ENCODE peak calls at places on chromosomes 5 and 9, in ten cellular contexts. One of them, this sample, is unnamed.
A peak's percentile ranks its signal among the peaks of the same experiment; 100 is the strongest.

GRCh38 chr9:19934301-19934868 is 145.5 kb upstream of the SLC24A2 start:
- DNase-seq in WERI-Rb-1: no peak
- DNase-seq in IMR-90: peak; percentile 1
- DNase-seq in H1: peak; percentile 38
- DNase-seq in heart left ventricle: peak; percentile 35
- DNase-seq in stomach: peak; percentile 32
- DNase-seq in heart right ventricle: peak; percentile 26
- DNase-seq in neuronal stem cell: no peak
- DNase-seq in thoracic aorta: no peak
- DNase-seq in thyroid gland: peak; percentile 46
- DNase-seq in this sample: peak; percentile 60

GRCh38 chr9:133075925-133076324 is 14.1 kb downstream of the CEL start:
- DNase-seq in H1: no peak
- DNase-seq in heart right ventricle: no peak
- DNase-seq in IMR-90: peak; percentile 87
- DNase-seq in stomach: no peak
- DNase-seq in neuronal stem cell: no peak
- DNase-seq in heart left ventricle: no peak
- DNase-seq in thoracic aorta: no peak
- DNase-seq in thyroid gland: no peak
- DNase-seq in WERI-Rb-1: no peak
- DNase-seq in this sample: no peak

GRCh38 chr9:92608221-92609141 is 61.5 kb downstream of the IPPK start:
- DNase-seq in thoracic aorta: no peak
- DNase-seq in WERI-Rb-1: peak; percentile 44
- DNase-seq in stomach: no peak
- DNase-seq in IMR-90: no peak
- DNase-seq in heart right ventricle: peak; percentile 70
- DNase-seq in heart left ventricle: peak; percentile 68
- DNase-seq in thyroid gland: no peak
- DNase-seq in H1: no peak
- DNase-seq in neuronal stem cell: no peak
- DNase-seq in this sample: no peak

GRCh38 chr5:112535339-112535738 is 116.3 kb upstream of the EPB41L4A start:
- DNase-seq in neuronal stem cell: no peak
- DNase-seq in IMR-90: no peak
- DNase-seq in stomach: no peak
- DNase-seq in WERI-Rb-1: no peak
- DNase-seq in H1: no peak
- DNase-seq in thyroid gland: no peak
- DNase-seq in heart left ventricle: no peak
- DNase-seq in thoracic aorta: no peak
- DNase-seq in heart right ventricle: no peak
- DNase-seq in this sample: no peak

GRCh38 chr5:140630296-140630695 is 2.7 kb downstream of the CD14 start:
- DNase-seq in IMR-90: no peak
- DNase-seq in stomach: no peak
- DNase-seq in neuronal stem cell: no peak
- DNase-seq in H1: no peak
- DNase-seq in thoracic aorta: no peak
- DNase-seq in thyroid gland: no peak
- DNase-seq in heart right ventricle: no peak
- DNase-seq in heart left ventricle: no peak
- DNase-seq in WERI-Rb-1: no peak
- DNase-seq in this sample: no peak

GRCh38 chr5:1429066-1429465 is 16.2 kb downstream of the SLC6A3 start:
- DNase-seq in stomach: peak; percentile 24
- DNase-seq in H1: no peak
- DNase-seq in WERI-Rb-1: peak; percentile 2
- DNase-seq in heart right ventricle: no peak
- DNase-seq in thoracic aorta: no peak
- DNase-seq in heart left ventricle: no peak
- DNase-seq in thyroid gland: no peak
- DNase-seq in IMR-90: no peak
- DNase-seq in neuronal stem cell: no peak
- DNase-seq in this sample: peak; percentile 10

GRCh38 chr9:93818795-93819472 is 136.2 kb downstream of the BARX1 start:
- DNase-seq in thoracic aorta: no peak
- DNase-seq in heart left ventricle: no peak
- DNase-seq in thyroid gland: no peak
- DNase-seq in IMR-90: no peak
- DNase-seq in stomach: no peak
- DNase-seq in WERI-Rb-1: peak; percentile 8
- DNase-seq in H1: no peak
- DNase-seq in heart right ventricle: no peak
- DNase-seq in neuronal stem cell: no peak
- DNase-seq in this sample: no peak

GRCh38 chr5:67205981-67206380 is 9.4 kb upstream of the CD180 start:
- DNase-seq in WERI-Rb-1: no peak
- DNase-seq in heart right ventricle: no peak
- DNase-seq in IMR-90: no peak
- DNase-seq in H1: no peak
- DNase-seq in heart left ventricle: no peak
- DNase-seq in thoracic aorta: no peak
- DNase-seq in thyroid gland: no peak
- DNase-seq in neuronal stem cell: no peak
- DNase-seq in stomach: no peak
- DNase-seq in this sample: no peak

GRCh38 chr9:130707225-130707976 is 13.8 kb downstream of the EXOSC2 start:
- DNase-seq in heart left ventricle: no peak
- DNase-seq in heart right ventricle: no peak
- DNase-seq in WERI-Rb-1: peak; percentile 81
- DNase-seq in H1: no peak
- DNase-seq in thoracic aorta: no peak
- DNase-seq in neuronal stem cell: peak; percentile 75
- DNase-seq in thyroid gland: peak; percentile 70
- DNase-seq in IMR-90: peak; percentile 68
- DNase-seq in stomach: peak; percentile 80
- DNase-seq in this sample: peak; percentile 90

GRCh38 chr5:89668821-89669220 is 740.7 kb downstream of the CETN3 start:
- DNase-seq in thyroid gland: no peak
- DNase-seq in thoracic aorta: no peak
- DNase-seq in stomach: no peak
- DNase-seq in H1: no peak
- DNase-seq in IMR-90: no peak
- DNase-seq in heart right ventricle: no peak
- DNase-seq in heart left ventricle: no peak
- DNase-seq in WERI-Rb-1: no peak
- DNase-seq in neuronal stem cell: no peak
- DNase-seq in this sample: no peak

GRCh38 chr5:139284295-139284694 is 9.2 kb upstream of the MATR3 start:
- DNase-seq in heart right ventricle: no peak
- DNase-seq in thyroid gland: no peak
- DNase-seq in IMR-90: no peak
- DNase-seq in WERI-Rb-1: no peak
- DNase-seq in H1: no peak
- DNase-seq in heart left ventricle: no peak
- DNase-seq in thoracic aorta: no peak
- DNase-seq in stomach: no peak
- DNase-seq in neuronal stem cell: no peak
- DNase-seq in this sample: no peak
- H3K36me3 ChIP-seq in heart right ventricle: peaks cover 53% of the 10 kb centered on the region
- H3K36me3 ChIP-seq in thyroid gland: no peaks in the 10 kb centered on the region
- H3K36me3 ChIP-seq in IMR-90: peaks cover 21% of the 10 kb centered on the region
- H3K36me3 ChIP-seq in WERI-Rb-1: peaks cover 2% of the 10 kb centered on the region
- H3K36me3 ChIP-seq in H1: peaks cover 32% of the 10 kb centered on the region
- H3K36me3 ChIP-seq in heart left ventricle: peaks cover 6% of the 10 kb centered on the region
- H3K36me3 ChIP-seq in thoracic aorta: peaks cover 3% of the 10 kb centered on the region
- H3K36me3 ChIP-seq in stomach: peaks cover 51% of the 10 kb centered on the region
- H3K36me3 ChIP-seq in neuronal stem cell: peaks cover 68% of the 10 kb centered on the region
- H3K36me3 ChIP-seq in this sample: no peaks in the 10 kb centered on the region

GRCh38 chr9:81584099-81584498 is 105.2 kb downstream of the TLE1 start:
- DNase-seq in heart right ventricle: no peak
- DNase-seq in IMR-90: no peak
- DNase-seq in H1: no peak
- DNase-seq in thoracic aorta: no peak
- DNase-seq in neuronal stem cell: no peak
- DNase-seq in thyroid gland: no peak
- DNase-seq in stomach: no peak
- DNase-seq in WERI-Rb-1: no peak
- DNase-seq in heart left ventricle: no peak
- DNase-seq in this sample: no peak

GRCh38 chr9:81589392-81589791 is 100.0 kb downstream of the TLE1 start:
- DNase-seq in stomach: no peak
- DNase-seq in heart left ventricle: no peak
- DNase-seq in thyroid gland: no peak
- DNase-seq in WERI-Rb-1: no peak
- DNase-seq in H1: no peak
- DNase-seq in IMR-90: no peak
- DNase-seq in thoracic aorta: no peak
- DNase-seq in neuronal stem cell: no peak
- DNase-seq in heart right ventricle: no peak
- DNase-seq in this sample: no peak

GRCh38 chr9:81588148-81588874 is 101.0 kb downstream of the TLE1 start:
- DNase-seq in thoracic aorta: peak; percentile 46
- DNase-seq in H1: no peak
- DNase-seq in stomach: peak; percentile 86
- DNase-seq in neuronal stem cell: no peak
- DNase-seq in WERI-Rb-1: no peak
- DNase-seq in heart left ventricle: no peak
- DNase-seq in thyroid gland: peak; percentile 96
- DNase-seq in heart right ventricle: no peak
- DNase-seq in IMR-90: peak; percentile 74
- DNase-seq in this sample: peak; percentile 64

GRCh38 chr9:81585191-81585763 is 104.1 kb downstream of the TLE1 start:
- DNase-seq in thoracic aorta: no peak
- DNase-seq in stomach: no peak
- DNase-seq in WERI-Rb-1: no peak
- DNase-seq in neuronal stem cell: no peak
- DNase-seq in thyroid gland: no peak
- DNase-seq in H1: no peak
- DNase-seq in heart left ventricle: no peak
- DNase-seq in IMR-90: no peak
- DNase-seq in heart right ventricle: no peak
- DNase-seq in this sample: no peak

GRCh38 chr9:81586786-81587185 is 102.6 kb downstream of the TLE1 start:
- DNase-seq in IMR-90: no peak
- DNase-seq in WERI-Rb-1: no peak
- DNase-seq in H1: no peak
- DNase-seq in heart right ventricle: no peak
- DNase-seq in neuronal stem cell: no peak
- DNase-seq in thyroid gland: no peak
- DNase-seq in thoracic aorta: no peak
- DNase-seq in heart left ventricle: no peak
- DNase-seq in stomach: no peak
- DNase-seq in this sample: no peak
- H3K36me3 ChIP-seq in IMR-90: peaks cover 54% of the 10 kb centered on the region
- H3K36me3 ChIP-seq in WERI-Rb-1: peaks cover 85% of the 10 kb centered on the region
- H3K36me3 ChIP-seq in H1: peaks cover 23% of the 10 kb centered on the region
- H3K36me3 ChIP-seq in heart right ventricle: peaks cover 79% of the 10 kb centered on the region
- H3K36me3 ChIP-seq in neuronal stem cell: peaks cover 84% of the 10 kb centered on the region
- H3K36me3 ChIP-seq in thyroid gland: peaks cover 14% of the 10 kb centered on the region
- H3K36me3 ChIP-seq in thoracic aorta: no peaks in the 10 kb centered on the region
- H3K36me3 ChIP-seq in heart left ventricle: no peaks in the 10 kb centered on the region
- H3K36me3 ChIP-seq in stomach: peaks cover 79% of the 10 kb centered on the region
- H3K36me3 ChIP-seq in this sample: peaks cover 16% of the 10 kb centered on the region

DNA sequence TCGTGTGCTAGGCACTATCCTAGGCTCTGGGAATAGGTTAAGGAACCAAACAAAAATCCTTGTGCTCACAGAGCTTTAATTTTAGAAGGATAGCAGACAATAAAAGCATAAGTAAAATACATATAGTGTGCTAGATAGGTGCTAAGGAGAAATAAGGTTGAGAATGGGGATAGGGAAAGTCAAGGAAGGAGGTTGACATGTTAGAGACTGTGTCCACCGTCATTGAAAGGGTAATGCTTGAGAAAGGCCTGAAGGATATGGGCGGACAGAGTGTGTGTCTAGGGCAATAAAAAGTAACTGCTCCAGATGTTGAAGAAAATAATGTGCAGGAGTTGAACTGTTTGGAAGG is 482 bp upstream of the TDRD7 start:
- DNase-seq in WERI-Rb-1: no peak
- DNase-seq in thyroid gland: no peak
- DNase-seq in heart left ventricle: no peak
- DNase-seq in thoracic aorta: no peak
- DNase-seq in IMR-90: no peak
- DNase-seq in neuronal stem cell: no peak
- DNase-seq in H1: no peak
- DNase-seq in heart right ventricle: no peak
- DNase-seq in stomach: no peak
- DNase-seq in this sample: no peak
- H3K36me3 ChIP-seq in WERI-Rb-1: no peaks in the 10 kb centered on the region
- H3K36me3 ChIP-seq in thyroid gland: no peaks in the 10 kb centered on the region
- H3K36me3 ChIP-seq in heart left ventricle: no peaks in the 10 kb centered on the region
- H3K36me3 ChIP-seq in thoracic aorta: no peaks in the 10 kb centered on the region
- H3K36me3 ChIP-seq in IMR-90: no peaks in the 10 kb centered on the region
- H3K36me3 ChIP-seq in neuronal stem cell: no peaks in the 10 kb centered on the region
- H3K36me3 ChIP-seq in H1: no peaks in the 10 kb centered on the region
- H3K36me3 ChIP-seq in heart right ventricle: no peaks in the 10 kb centered on the region
- H3K36me3 ChIP-seq in stomach: no peaks in the 10 kb centered on the region
- H3K36me3 ChIP-seq in this sample: no peaks in the 10 kb centered on the region

GRCh38 chr5:149847611-149848010 is 97.0 kb downstream of the PDE6A start:
- DNase-seq in neuronal stem cell: no peak
- DNase-seq in H1: no peak
- DNase-seq in WERI-Rb-1: no peak
- DNase-seq in IMR-90: no peak
- DNase-seq in thyroid gland: no peak
- DNase-seq in heart left ventricle: no peak
- DNase-seq in stomach: no peak
- DNase-seq in thoracic aorta: no peak
- DNase-seq in heart right ventricle: no peak
- DNase-seq in this sample: no peak

GRCh38 chr5:149845601-149846000 is 99.0 kb downstream of the PDE6A start:
- DNase-seq in thyroid gland: no peak
- DNase-seq in IMR-90: no peak
- DNase-seq in heart right ventricle: no peak
- DNase-seq in stomach: no peak
- DNase-seq in H1: no peak
- DNase-seq in neuronal stem cell: no peak
- DNase-seq in heart left ventricle: no peak
- DNase-seq in WERI-Rb-1: no peak
- DNase-seq in thoracic aorta: no peak
- DNase-seq in this sample: no peak

GRCh38 chr5:149849280-149849985 is 95.2 kb downstream of the PDE6A start:
- DNase-seq in WERI-Rb-1: no peak
- DNase-seq in thoracic aorta: no peak
- DNase-seq in H1: no peak
- DNase-seq in thyroid gland: no peak
- DNase-seq in heart left ventricle: no peak
- DNase-seq in IMR-90: no peak
- DNase-seq in heart right ventricle: no peak
- DNase-seq in stomach: no peak
- DNase-seq in neuronal stem cell: no peak
- DNase-seq in this sample: no peak

GRCh38 chr5:149841844-149842793 is 102.5 kb downstream of the PDE6A start:
- DNase-seq in thoracic aorta: no peak
- DNase-seq in IMR-90: no peak
- DNase-seq in H1: no peak
- DNase-seq in heart left ventricle: no peak
- DNase-seq in thyroid gland: no peak
- DNase-seq in heart right ventricle: no peak
- DNase-seq in stomach: no peak
- DNase-seq in neuronal stem cell: no peak
- DNase-seq in WERI-Rb-1: no peak
- DNase-seq in this sample: no peak

DNA sequence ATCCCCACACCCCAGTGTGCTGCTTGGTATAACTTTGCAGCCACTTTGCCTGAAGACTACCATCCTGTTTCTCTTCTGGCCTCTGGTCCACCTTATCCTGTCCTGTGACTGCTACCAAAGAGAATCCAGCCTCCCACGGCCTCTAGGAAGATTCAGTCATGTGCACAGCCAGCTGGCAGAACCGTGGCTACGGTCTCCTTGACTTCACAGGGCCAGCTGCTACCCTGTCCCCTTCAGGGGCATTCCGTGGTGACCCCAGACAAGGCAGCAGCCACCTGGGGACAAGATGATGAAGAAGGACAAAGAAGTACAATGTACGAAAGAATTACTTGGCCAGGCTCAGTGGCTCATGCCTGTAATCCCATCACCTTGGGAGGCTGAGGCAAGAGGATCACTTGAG is 98.6 kb downstream of the PDE6A start:
- DNase-seq in stomach: no peak
- DNase-seq in WERI-Rb-1: no peak
- DNase-seq in heart right ventricle: no peak
- DNase-seq in thyroid gland: no peak
- DNase-seq in neuronal stem cell: no peak
- DNase-seq in H1: no peak
- DNase-seq in thoracic aorta: no peak
- DNase-seq in heart left ventricle: no peak
- DNase-seq in IMR-90: no peak
- DNase-seq in this sample: no peak
- H3K36me3 ChIP-seq in stomach: peaks cover 94% of the 10 kb centered on the region
- H3K36me3 ChIP-seq in WERI-Rb-1: no peaks in the 10 kb centered on the region
- H3K36me3 ChIP-seq in heart right ventricle: peaks cover 100% of the 10 kb centered on the region
- H3K36me3 ChIP-seq in thyroid gland: no peaks in the 10 kb centered on the region
- H3K36me3 ChIP-seq in neuronal stem cell: no peaks in the 10 kb centered on the region
- H3K36me3 ChIP-seq in H1: no peaks in the 10 kb centered on the region
- H3K36me3 ChIP-seq in thoracic aorta: no peaks in the 10 kb centered on the region
- H3K36me3 ChIP-seq in heart left ventricle: peaks cover 18% of the 10 kb centered on the region
- H3K36me3 ChIP-seq in IMR-90: no peaks in the 10 kb centered on the region
- H3K36me3 ChIP-seq in this sample: peaks cover 72% of the 10 kb centered on the region